ENCODE peak calls at places on chromosomes 1 and 21, in eight cellular contexts. K is activated naive CD4-positive, alpha-beta T cell; M is osteocyte; G is memory B cell; S is cardiac fibroblast; Z is H9; H is DMS79; L is kidney glomerular epithelial cell. V is an unnamed sample.

GRCh38 chr1:45299981-45300668 is 26.6 kb upstream of the HPDL start:
- DNase-seq in Z (peak), G (peak), K (no peak), H (peak), L (peak), M (peak), S (peak), V (no peak)

GRCh38 chr21:35206141-35207125 is 157.3 kb upstream of the RUNX1 start:
- DNase-seq in L (no peak), H (no peak), Z (peak), G (no peak), S (no peak), K (no peak), M (no peak), V (no peak)

GRCh38 chr1:26225033-26225831 is 8.8 kb upstream of the CEP85 start:
- DNase-seq in K (peak), H (no peak), L (no peak), Z (peak), S (peak), G (no peak), M (no peak), V (peak)

GRCh38 chr1:54052470-54052933 is 502 bp downstream of the TMEM59 start:
- DNase-seq in Z (peak), S (peak), M (no peak), K (peak), L (peak), H (peak), G (peak), V (peak)

GRCh38 chr1:67479146-67479891 is 49.1 kb upstream of the SERBP1 start:
- DNase-seq in L (peak), M (no peak), S (peak), H (no peak), Z (no peak), G (no peak), K (no peak), V (peak)

GRCh38 chr1:99503276-99503747 is 142.6 kb upstream of the PALMD start:
- DNase-seq in Z (no peak), M (no peak), K (no peak), H (no peak), S (peak), L (peak), G (no peak), V (no peak)

GRCh38 chr1:165411396-165411795 is 33.5 kb downstream of the RXRG start:
- DNase-seq in M (no peak), S (no peak), K (no peak), Z (no peak), H (no peak), G (no peak), L (no peak), V (no peak)

GRCh38 chr1:10737268-10737624 is 59.2 kb downstream of the CASZ1 start:
- DNase-seq in G (no peak), L (no peak), K (no peak), M (no peak), Z (no peak), H (peak), S (no peak), V (no peak)

GRCh38 chr1:44227211-44227610 is 13.9 kb downstream of the DMAP1 start:
- DNase-seq in Z (no peak), S (no peak), G (no peak), L (no peak), K (no peak), M (no peak), H (no peak), V (no peak)

GRCh38 chr1:15680614-15681345 is 3.3 kb upstream of the PLEKHM2 start:
- DNase-seq in H (no peak), Z (no peak), M (no peak), S (peak), L (peak), K (no peak), G (no peak), V (no peak)

GRCh38 chr1:96492236-96492635 is 229.3 kb upstream of the PTBP2 start:
- DNase-seq in Z (no peak), K (no peak), H (no peak), M (no peak), L (no peak), G (no peak), S (peak), V (no peak)

GRCh38 chr1:208100906-208101305 is 143.3 kb downstream of the PLXNA2 start:
- DNase-seq in M (no peak), Z (no peak), K (no peak), L (no peak), H (peak), S (peak), G (no peak), V (no peak)

GRCh38 chr1:145751491-145752021 is 32.3 kb downstream of the CD160 start:
- DNase-seq in K (no peak), L (peak), S (peak), H (no peak), Z (no peak), M (no peak), G (no peak), V (no peak)

GRCh38 chr1:112375701-112376100 is 20.3 kb upstream of the CTTNBP2NL start:
- DNase-seq in K (no peak), L (no peak), Z (no peak), H (no peak), S (no peak), M (no peak), G (no peak), V (no peak)

GRCh38 chr1:227762231-227762911 is 27.1 kb downstream of the SNAP47 start:
- DNase-seq in G (peak), K (peak), Z (peak), M (peak), S (peak), L (peak), H (peak), V (peak)

GRCh38 chr21:44301961-44302406 is 2.1 kb downstream of the PFKL start:
- DNase-seq in H (no peak), G (no peak), K (no peak), L (no peak), Z (no peak), M (no peak), S (no peak), V (no peak)

GRCh38 chr1:17113973-17114372 is 5.3 kb downstream of the PADI2 start:
- DNase-seq in Z (no peak), G (no peak), H (no peak), L (no peak), S (no peak), K (no peak), M (no peak), V (no peak)

GRCh38 chr1:16184557-16185303 is 27.7 kb downstream of the ARHGEF19 start:
- DNase-seq in L (no peak), H (no peak), M (no peak), K (no peak), S (no peak), G (no peak), Z (no peak), V (no peak)

GRCh38 chr1:26281971-26282693 is 2.2 kb downstream of the SH3BGRL3 start:
- DNase-seq in K (no peak), G (no peak), Z (peak), M (no peak), S (peak), L (no peak), H (no peak), V (peak)

GRCh38 chr1:157403203-157403602 is 149.1 kb downstream of the FCRL5 start:
- DNase-seq in H (no peak), S (peak), L (no peak), K (no peak), Z (peak), M (no peak), G (peak), V (no peak)

GRCh38 chr1:84691139-84691783 is 1.0 kb upstream of the SSX2IP start:
- DNase-seq in Z (peak), M (no peak), G (no peak), H (no peak), S (no peak), L (no peak), K (no peak), V (no peak)

GRCh38 chr21:43333301-43334062 is 93.4 kb downstream of the SIK1 start:
- DNase-seq in M (peak), L (peak), K (no peak), Z (peak), H (peak), G (no peak), S (peak), V (peak)

GRCh38 chr1:208183977-208184901 is 59.9 kb downstream of the PLXNA2 start:
- DNase-seq in Z (no peak), G (no peak), K (no peak), M (no peak), L (peak), H (peak), S (peak), V (no peak)

GRCh38 chr1:201384406-201384782 is 6.9 kb upstream of the TNNT2 start:
- DNase-seq in M (no peak), G (no peak), H (no peak), L (no peak), Z (no peak), S (no peak), K (no peak), V (no peak)

GRCh38 chr1:214429951-214430742 is 121.3 kb downstream of the PTPN14 start:
- DNase-seq in Z (no peak), S (no peak), L (no peak), K (no peak), H (no peak), M (no peak), G (no peak), V (no peak)

GRCh38 chr21:44517175-44517899 is 22.7 kb downstream of the KRTAP10-1 start:
- DNase-seq in Z (peak), L (no peak), S (peak), H (no peak), K (no peak), M (no peak), G (no peak), V (peak)

GRCh38 chr1:204941415-204942338 is 71.0 kb downstream of the NFASC start:
- DNase-seq in K (peak), L (peak), H (no peak), Z (peak), M (no peak), S (peak), G (peak), V (peak)

GRCh38 chr1:169508432-169509338 is 22.9 kb upstream of the SLC19A2 start:
- DNase-seq in G (no peak), Z (no peak), L (no peak), S (no peak), K (no peak), M (no peak), H (no peak), V (no peak)

GRCh38 chr1:99755664-99756063 is 10.8 kb downstream of the FRRS1 start:
- DNase-seq in S (no peak), L (no peak), Z (no peak), G (no peak), M (no peak), K (no peak), H (no peak), V (no peak)

GRCh38 chr1:234531181-234532132 is 52.5 kb upstream of the TARBP1 start:
- DNase-seq in L (no peak), K (no peak), Z (no peak), G (no peak), M (no peak), H (no peak), S (peak), V (no peak)

GRCh38 chr1:72000809-72001208 is 281.5 kb downstream of the NEGR1 start:
- DNase-seq in S (no peak), L (no peak), K (no peak), H (peak), G (no peak), M (no peak), Z (peak), V (no peak)

GRCh38 chr1:33015216-33015615 is 21.5 kb downstream of the AK2 start:
- DNase-seq in G (no peak), L (no peak), M (no peak), S (peak), Z (no peak), K (no peak), H (no peak), V (peak)

GRCh38 chr1:152917794-152918193 is 9.4 kb downstream of the IVL start:
- DNase-seq in G (no peak), H (no peak), M (no peak), K (no peak), L (peak), S (peak), Z (no peak), V (no peak)

GRCh38 chr1:247430430-247430829 is 14.5 kb downstream of the NLRP3 start:
- DNase-seq in K (no peak), H (no peak), M (no peak), S (no peak), G (no peak), L (no peak), Z (no peak), V (no peak)

V was measured in right lobe of liver.